ENCODE peak calls at places on chromosome 9, in ten cellular contexts. One of them, this sample, is unnamed. For H3K4me1, the result is how much of the 10 kb centered on the place peaks cover.

GRCh38 chr9:137781906-137782585 is 95.5 kb upstream of the CACNA1B start:
- DNase-seq in ovary: no peak
- DNase-seq in tibial nerve: no peak
- DNase-seq in PC-9: no peak
- DNase-seq in sigmoid colon: peak
- DNase-seq in CD4-positive, CD25-positive, alpha-beta regulatory T cell: no peak
- DNase-seq in uterus: no peak
- DNase-seq in OCI-LY7: no peak
- DNase-seq in body of pancreas: no peak
- DNase-seq in hepatocyte: no peak
- DNase-seq in this sample: no peak

GRCh38 chr9:34025062-34025461 is 23.6 kb downstream of the UBAP2 start:
- DNase-seq in tibial nerve: no peak
- DNase-seq in OCI-LY7: no peak
- DNase-seq in CD4-positive, CD25-positive, alpha-beta regulatory T cell: no peak
- DNase-seq in ovary: no peak
- DNase-seq in body of pancreas: no peak
- DNase-seq in sigmoid colon: no peak
- DNase-seq in PC-9: no peak
- DNase-seq in uterus: no peak
- DNase-seq in hepatocyte: no peak
- DNase-seq in this sample: no peak

GRCh38 chr9:123390337-123391135 is 34.5 kb downstream of the CRB2 start:
- DNase-seq in PC-9: no peak
- DNase-seq in uterus: no peak
- DNase-seq in sigmoid colon: no peak
- DNase-seq in body of pancreas: no peak
- DNase-seq in tibial nerve: no peak
- DNase-seq in OCI-LY7: no peak
- DNase-seq in ovary: no peak
- DNase-seq in CD4-positive, CD25-positive, alpha-beta regulatory T cell: no peak
- DNase-seq in hepatocyte: no peak
- DNase-seq in this sample: no peak

GRCh38 chr9:29214162-29214520 is 1640.9 kb upstream of the C9orf72 start:
- DNase-seq in sigmoid colon: no peak
- DNase-seq in CD4-positive, CD25-positive, alpha-beta regulatory T cell: no peak
- DNase-seq in OCI-LY7: no peak
- DNase-seq in uterus: peak
- DNase-seq in ovary: no peak
- DNase-seq in hepatocyte: peak
- DNase-seq in PC-9: no peak
- DNase-seq in tibial nerve: no peak
- DNase-seq in body of pancreas: peak
- DNase-seq in this sample: peak

GRCh38 chr9:89522261-89522978 is 24.5 kb upstream of the SEMA4D start:
- DNase-seq in uterus: no peak
- DNase-seq in hepatocyte: no peak
- DNase-seq in sigmoid colon: no peak
- DNase-seq in OCI-LY7: peak
- DNase-seq in CD4-positive, CD25-positive, alpha-beta regulatory T cell: peak
- DNase-seq in body of pancreas: no peak
- DNase-seq in ovary: no peak
- DNase-seq in tibial nerve: no peak
- DNase-seq in PC-9: no peak
- DNase-seq in this sample: no peak

GRCh38 chr9:135486267-135487065 is 6.9 kb downstream of the PPP1R26 start:
- DNase-seq in PC-9: no peak
- DNase-seq in OCI-LY7: no peak
- DNase-seq in hepatocyte: no peak
- DNase-seq in sigmoid colon: peak
- DNase-seq in uterus: no peak
- DNase-seq in ovary: no peak
- DNase-seq in CD4-positive, CD25-positive, alpha-beta regulatory T cell: no peak
- DNase-seq in body of pancreas: no peak
- DNase-seq in tibial nerve: no peak
- DNase-seq in this sample: no peak

GRCh38 chr9:16133032-16133431 is 580.2 kb downstream of the CCDC171 start:
- DNase-seq in tibial nerve: no peak
- DNase-seq in sigmoid colon: no peak
- DNase-seq in CD4-positive, CD25-positive, alpha-beta regulatory T cell: no peak
- DNase-seq in PC-9: no peak
- DNase-seq in uterus: no peak
- DNase-seq in hepatocyte: no peak
- DNase-seq in body of pancreas: no peak
- DNase-seq in OCI-LY7: no peak
- DNase-seq in ovary: no peak
- DNase-seq in this sample: no peak

GRCh38 chr9:125476645-125477044 is 215.0 kb downstream of the GAPVD1 start:
- DNase-seq in body of pancreas: no peak
- DNase-seq in PC-9: no peak
- DNase-seq in sigmoid colon: no peak
- DNase-seq in hepatocyte: peak
- DNase-seq in tibial nerve: no peak
- DNase-seq in CD4-positive, CD25-positive, alpha-beta regulatory T cell: no peak
- DNase-seq in OCI-LY7: no peak
- DNase-seq in uterus: no peak
- DNase-seq in ovary: no peak
- DNase-seq in this sample: no peak

GRCh38 chr9:135939351-135940265 is 21.6 kb downstream of the UBAC1 start:
- DNase-seq in hepatocyte: no peak
- DNase-seq in PC-9: no peak
- DNase-seq in uterus: no peak
- DNase-seq in sigmoid colon: no peak
- DNase-seq in OCI-LY7: no peak
- DNase-seq in body of pancreas: no peak
- DNase-seq in tibial nerve: no peak
- DNase-seq in ovary: no peak
- DNase-seq in CD4-positive, CD25-positive, alpha-beta regulatory T cell: peak
- DNase-seq in this sample: no peak

GRCh38 chr9:69433426-69433825 is 108.4 kb downstream of the ENTREP1 start:
- DNase-seq in ovary: no peak
- DNase-seq in sigmoid colon: no peak
- DNase-seq in CD4-positive, CD25-positive, alpha-beta regulatory T cell: no peak
- DNase-seq in tibial nerve: no peak
- DNase-seq in uterus: no peak
- DNase-seq in PC-9: peak
- DNase-seq in hepatocyte: no peak
- DNase-seq in body of pancreas: no peak
- DNase-seq in OCI-LY7: no peak
- DNase-seq in this sample: no peak

GRCh38 chr9:90141723-90142122 is 500.9 kb downstream of the DIRAS2 start:
- DNase-seq in tibial nerve: no peak
- DNase-seq in PC-9: no peak
- DNase-seq in hepatocyte: peak
- DNase-seq in ovary: no peak
- DNase-seq in body of pancreas: no peak
- DNase-seq in sigmoid colon: no peak
- DNase-seq in uterus: no peak
- DNase-seq in OCI-LY7: peak
- DNase-seq in CD4-positive, CD25-positive, alpha-beta regulatory T cell: peak
- DNase-seq in this sample: no peak

GRCh38 chr9:75228893-75229292 is 140.6 kb downstream of the OSTF1 start:
- DNase-seq in uterus: no peak
- DNase-seq in body of pancreas: no peak
- DNase-seq in sigmoid colon: no peak
- DNase-seq in hepatocyte: no peak
- DNase-seq in CD4-positive, CD25-positive, alpha-beta regulatory T cell: no peak
- DNase-seq in OCI-LY7: no peak
- DNase-seq in tibial nerve: no peak
- DNase-seq in ovary: no peak
- DNase-seq in PC-9: peak
- DNase-seq in this sample: no peak

GRCh38 chr9:104927216-104927911 is 591 bp downstream of the ABCA1 start:
- DNase-seq in sigmoid colon: peak
- DNase-seq in CD4-positive, CD25-positive, alpha-beta regulatory T cell: peak
- DNase-seq in hepatocyte: peak
- DNase-seq in tibial nerve: no peak
- DNase-seq in ovary: peak
- DNase-seq in PC-9: peak
- DNase-seq in body of pancreas: peak
- DNase-seq in uterus: peak
- DNase-seq in OCI-LY7: peak
- DNase-seq in this sample: no peak

GRCh38 chr9:33022303-33022702 is 2.8 kb upstream of the DNAJA1 start:
- DNase-seq in CD4-positive, CD25-positive, alpha-beta regulatory T cell: no peak
- DNase-seq in ovary: no peak
- DNase-seq in PC-9: no peak
- DNase-seq in body of pancreas: no peak
- DNase-seq in uterus: no peak
- DNase-seq in tibial nerve: no peak
- DNase-seq in sigmoid colon: no peak
- DNase-seq in hepatocyte: no peak
- DNase-seq in OCI-LY7: no peak
- DNase-seq in this sample: no peak

GRCh38 chr9:72718503-72718902 is 197.1 kb downstream of the TMC1 start:
- DNase-seq in sigmoid colon: no peak
- DNase-seq in tibial nerve: no peak
- DNase-seq in uterus: no peak
- DNase-seq in ovary: no peak
- DNase-seq in PC-9: no peak
- DNase-seq in hepatocyte: no peak
- DNase-seq in body of pancreas: no peak
- DNase-seq in OCI-LY7: no peak
- DNase-seq in CD4-positive, CD25-positive, alpha-beta regulatory T cell: no peak
- DNase-seq in this sample: peak

GRCh38 chr9:132210472-132211145 is 48.8 kb downstream of the NTNG2 start:
- DNase-seq in CD4-positive, CD25-positive, alpha-beta regulatory T cell: no peak
- DNase-seq in OCI-LY7: no peak
- DNase-seq in uterus: no peak
- DNase-seq in tibial nerve: no peak
- DNase-seq in ovary: no peak
- DNase-seq in sigmoid colon: no peak
- DNase-seq in hepatocyte: no peak
- DNase-seq in body of pancreas: no peak
- DNase-seq in PC-9: no peak
- DNase-seq in this sample: no peak

GRCh38 chr9:76608562-76609254 is 149.7 kb downstream of the GCNT1 start:
- DNase-seq in sigmoid colon: no peak
- DNase-seq in CD4-positive, CD25-positive, alpha-beta regulatory T cell: no peak
- DNase-seq in uterus: no peak
- DNase-seq in PC-9: no peak
- DNase-seq in ovary: no peak
- DNase-seq in tibial nerve: no peak
- DNase-seq in body of pancreas: no peak
- DNase-seq in hepatocyte: no peak
- DNase-seq in OCI-LY7: no peak
- DNase-seq in this sample: no peak

GRCh38 chr9:126228111-126228778 is 98.4 kb upstream of the MVB12B start:
- DNase-seq in body of pancreas: no peak
- DNase-seq in CD4-positive, CD25-positive, alpha-beta regulatory T cell: no peak
- DNase-seq in uterus: no peak
- DNase-seq in PC-9: no peak
- DNase-seq in sigmoid colon: no peak
- DNase-seq in ovary: no peak
- DNase-seq in OCI-LY7: no peak
- DNase-seq in tibial nerve: no peak
- DNase-seq in hepatocyte: no peak
- DNase-seq in this sample: no peak

GRCh38 chr9:124764774-124765438 is 6.2 kb downstream of the NR6A1 start:
- DNase-seq in uterus: no peak
- DNase-seq in tibial nerve: no peak
- DNase-seq in ovary: no peak
- DNase-seq in CD4-positive, CD25-positive, alpha-beta regulatory T cell: peak
- DNase-seq in sigmoid colon: no peak
- DNase-seq in OCI-LY7: peak
- DNase-seq in body of pancreas: no peak
- DNase-seq in PC-9: no peak
- DNase-seq in hepatocyte: no peak
- DNase-seq in this sample: no peak

GRCh38 chr9:31259824-31260223 is 1124.6 kb upstream of the ACO1 start:
- DNase-seq in hepatocyte: no peak
- DNase-seq in body of pancreas: no peak
- DNase-seq in PC-9: no peak
- DNase-seq in CD4-positive, CD25-positive, alpha-beta regulatory T cell: peak
- DNase-seq in uterus: no peak
- DNase-seq in OCI-LY7: no peak
- DNase-seq in sigmoid colon: no peak
- DNase-seq in tibial nerve: no peak
- DNase-seq in ovary: no peak
- DNase-seq in this sample: no peak
- H3K4me3 ChIP-seq in hepatocyte: no peak
- H3K4me3 ChIP-seq in body of pancreas: no peak
- H3K4me3 ChIP-seq in PC-9: no peak
- H3K4me3 ChIP-seq in CD4-positive, CD25-positive, alpha-beta regulatory T cell: peak
- H3K4me3 ChIP-seq in uterus: no peak
- H3K4me3 ChIP-seq in OCI-LY7: no peak
- H3K4me3 ChIP-seq in sigmoid colon: no peak
- H3K4me3 ChIP-seq in tibial nerve: no peak
- H3K4me3 ChIP-seq in ovary: no peak
- H3K4me3 ChIP-seq in this sample: no peak

DNA sequence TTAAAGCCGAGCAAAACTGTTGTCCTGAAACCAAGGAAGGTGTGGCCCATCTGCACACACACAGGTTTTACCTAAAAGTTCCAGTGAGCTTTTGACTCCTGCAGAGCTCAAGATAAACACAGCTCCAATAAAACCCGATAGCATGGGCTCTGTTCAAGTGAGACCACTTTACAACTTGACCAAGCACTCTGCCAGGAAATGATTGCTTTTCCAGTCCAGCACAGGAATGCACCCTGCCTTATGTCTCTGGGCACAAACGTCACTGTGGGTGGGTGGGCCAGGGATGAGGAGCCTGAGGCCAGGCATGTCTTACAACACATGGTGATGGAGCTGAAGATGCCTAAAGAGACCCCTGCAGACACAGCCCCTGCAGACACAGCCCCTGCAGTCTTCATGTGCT is 115.3 kb downstream of the ROR2 start:
- DNase-seq in ovary: no peak
- DNase-seq in hepatocyte: peak
- DNase-seq in PC-9: no peak
- DNase-seq in body of pancreas: no peak
- DNase-seq in uterus: no peak
- DNase-seq in tibial nerve: no peak
- DNase-seq in OCI-LY7: no peak
- DNase-seq in CD4-positive, CD25-positive, alpha-beta regulatory T cell: no peak
- DNase-seq in sigmoid colon: no peak
- DNase-seq in this sample: no peak
- H3K4me1 ChIP-seq in ovary: under half
- H3K4me1 ChIP-seq in hepatocyte: half or more
- H3K4me1 ChIP-seq in PC-9: under half
- H3K4me1 ChIP-seq in body of pancreas: under half
- H3K4me1 ChIP-seq in uterus: under half
- H3K4me1 ChIP-seq in tibial nerve: under half
- H3K4me1 ChIP-seq in OCI-LY7: under half
- H3K4me1 ChIP-seq in CD4-positive, CD25-positive, alpha-beta regulatory T cell: under half
- H3K4me1 ChIP-seq in sigmoid colon: half or more
- H3K4me1 ChIP-seq in this sample: under half

GRCh38 chr9:13586726-13587392 is 307.4 kb upstream of the MPDZ start:
- DNase-seq in sigmoid colon: no peak
- DNase-seq in hepatocyte: peak
- DNase-seq in tibial nerve: no peak
- DNase-seq in OCI-LY7: no peak
- DNase-seq in CD4-positive, CD25-positive, alpha-beta regulatory T cell: no peak
- DNase-seq in PC-9: no peak
- DNase-seq in uterus: no peak
- DNase-seq in ovary: no peak
- DNase-seq in body of pancreas: no peak
- DNase-seq in this sample: peak
- H3K4me3 ChIP-seq in sigmoid colon: no peak
- H3K4me3 ChIP-seq in hepatocyte: no peak
- H3K4me3 ChIP-seq in tibial nerve: no peak
- H3K4me3 ChIP-seq in OCI-LY7: no peak
- H3K4me3 ChIP-seq in CD4-positive, CD25-positive, alpha-beta regulatory T cell: no peak
- H3K4me3 ChIP-seq in PC-9: no peak
- H3K4me3 ChIP-seq in uterus: no peak
- H3K4me3 ChIP-seq in ovary: no peak
- H3K4me3 ChIP-seq in body of pancreas: no peak
- H3K4me3 ChIP-seq in this sample: no peak

GRCh38 chr9:129619787-129620668 is 873 bp downstream of the C9orf50 start:
- DNase-seq in tibial nerve: no peak
- DNase-seq in uterus: no peak
- DNase-seq in sigmoid colon: no peak
- DNase-seq in ovary: no peak
- DNase-seq in hepatocyte: peak
- DNase-seq in body of pancreas: peak
- DNase-seq in CD4-positive, CD25-positive, alpha-beta regulatory T cell: no peak
- DNase-seq in PC-9: no peak
- DNase-seq in OCI-LY7: no peak
- DNase-seq in this sample: peak
- H3K4me1 ChIP-seq in tibial nerve: under half
- H3K4me1 ChIP-seq in uterus: under half
- H3K4me1 ChIP-seq in sigmoid colon: under half
- H3K4me1 ChIP-seq in ovary: under half
- H3K4me1 ChIP-seq in hepatocyte: under half
- H3K4me1 ChIP-seq in body of pancreas: under half
- H3K4me1 ChIP-seq in CD4-positive, CD25-positive, alpha-beta regulatory T cell: under half
- H3K4me1 ChIP-seq in PC-9: under half
- H3K4me1 ChIP-seq in OCI-LY7: under half
- H3K4me1 ChIP-seq in this sample: under half

This sample was measured in HAP-1.